ENCODE peak calls at places on chromosome 2, in eight cellular contexts. One of them, this sample, is unnamed.

GRCh38 chr2:235027558-235028214 is 75.9 kb downstream of the SH3BP4 start:
- DNase-seq in activated T-cell treated with anti-CD3 and anti-CD28 coated beads for 1 hour: no peak
- DNase-seq in bronchial epithelial cell: peak; percentile 86
- DNase-seq in NCI-H2029: peak; percentile 65
- DNase-seq in fibroblast of the conjunctiva: peak; percentile 75
- DNase-seq in EL: peak; percentile 59
- DNase-seq in Caco-2: no peak
- DNase-seq in C1 segment of cervical spinal cord: no peak
- DNase-seq in this sample: peak; percentile 50

GRCh38 chr2:176553685-176554106 is 284.5 kb downstream of the MTX2 start:
- DNase-seq in activated T-cell treated with anti-CD3 and anti-CD28 coated beads for 1 hour: no peak
- DNase-seq in bronchial epithelial cell: peak; percentile 40
- DNase-seq in NCI-H2029: peak; percentile 44
- DNase-seq in fibroblast of the conjunctiva: peak; percentile 55
- DNase-seq in EL: peak; percentile 69
- DNase-seq in Caco-2: peak; percentile 3
- DNase-seq in C1 segment of cervical spinal cord: peak; percentile 78
- DNase-seq in this sample: no peak

GRCh38 chr2:197628043-197628500 is 47.3 kb downstream of the RFTN2 start:
- DNase-seq in activated T-cell treated with anti-CD3 and anti-CD28 coated beads for 1 hour: no peak
- DNase-seq in bronchial epithelial cell: peak; percentile 62
- DNase-seq in NCI-H2029: no peak
- DNase-seq in fibroblast of the conjunctiva: no peak
- DNase-seq in EL: peak; percentile 4
- DNase-seq in Caco-2: no peak
- DNase-seq in C1 segment of cervical spinal cord: peak; percentile 21
- DNase-seq in this sample: no peak

GRCh38 chr2:45570671-45571334 is 40.3 kb downstream of the SRBD1 start:
- DNase-seq in activated T-cell treated with anti-CD3 and anti-CD28 coated beads for 1 hour: no peak
- DNase-seq in bronchial epithelial cell: no peak
- DNase-seq in NCI-H2029: no peak
- DNase-seq in fibroblast of the conjunctiva: no peak
- DNase-seq in EL: peak; percentile 24
- DNase-seq in Caco-2: no peak
- DNase-seq in C1 segment of cervical spinal cord: no peak
- DNase-seq in this sample: no peak

GRCh38 chr2:121665504-121665903 is 16.2 kb upstream of the CLASP1 start:
- DNase-seq in activated T-cell treated with anti-CD3 and anti-CD28 coated beads for 1 hour: no peak
- DNase-seq in bronchial epithelial cell: peak; percentile 93
- DNase-seq in NCI-H2029: no peak
- DNase-seq in fibroblast of the conjunctiva: no peak
- DNase-seq in EL: no peak
- DNase-seq in Caco-2: no peak
- DNase-seq in C1 segment of cervical spinal cord: no peak
- DNase-seq in this sample: peak; percentile 46

GRCh38 chr2:215874418-215874817 is 138.9 kb downstream of the MREG start:
- DNase-seq in activated T-cell treated with anti-CD3 and anti-CD28 coated beads for 1 hour: no peak
- DNase-seq in bronchial epithelial cell: peak; percentile 72
- DNase-seq in NCI-H2029: no peak
- DNase-seq in fibroblast of the conjunctiva: no peak
- DNase-seq in EL: peak; percentile 21
- DNase-seq in Caco-2: no peak
- DNase-seq in C1 segment of cervical spinal cord: no peak
- DNase-seq in this sample: no peak

GRCh38 chr2:75729861-75730260 is 19.1 kb upstream of the GCFC2 start:
- DNase-seq in activated T-cell treated with anti-CD3 and anti-CD28 coated beads for 1 hour: no peak
- DNase-seq in bronchial epithelial cell: peak; percentile 37
- DNase-seq in NCI-H2029: no peak
- DNase-seq in fibroblast of the conjunctiva: no peak
- DNase-seq in EL: peak; percentile 14
- DNase-seq in Caco-2: peak; percentile 33
- DNase-seq in C1 segment of cervical spinal cord: no peak
- DNase-seq in this sample: no peak

GRCh38 chr2:134235771-134236170 is 18.1 kb upstream of the MGAT5 start:
- DNase-seq in activated T-cell treated with anti-CD3 and anti-CD28 coated beads for 1 hour: no peak
- DNase-seq in bronchial epithelial cell: no peak
- DNase-seq in NCI-H2029: no peak
- DNase-seq in fibroblast of the conjunctiva: no peak
- DNase-seq in EL: peak; percentile 47
- DNase-seq in Caco-2: no peak
- DNase-seq in C1 segment of cervical spinal cord: no peak
- DNase-seq in this sample: no peak

GRCh38 chr2:46179037-46179621 is 118.1 kb upstream of the EPAS1 start:
- DNase-seq in activated T-cell treated with anti-CD3 and anti-CD28 coated beads for 1 hour: peak; percentile 19
- DNase-seq in bronchial epithelial cell: peak; percentile 66
- DNase-seq in NCI-H2029: no peak
- DNase-seq in fibroblast of the conjunctiva: peak; percentile 67
- DNase-seq in EL: peak; percentile 96
- DNase-seq in Caco-2: no peak
- DNase-seq in C1 segment of cervical spinal cord: no peak
- DNase-seq in this sample: no peak

GRCh38 chr2:47226124-47227040 is 71.3 kb upstream of the STPG4 start:
- DNase-seq in activated T-cell treated with anti-CD3 and anti-CD28 coated beads for 1 hour: no peak
- DNase-seq in bronchial epithelial cell: no peak
- DNase-seq in NCI-H2029: peak; percentile 75
- DNase-seq in fibroblast of the conjunctiva: no peak
- DNase-seq in EL: no peak
- DNase-seq in Caco-2: no peak
- DNase-seq in C1 segment of cervical spinal cord: peak; percentile 42
- DNase-seq in this sample: no peak

This sample was measured in epithelial cell of prostate.